ENCODE peak calls at places on chromosome 2, in four cellular contexts. One of them, this sample, is unnamed.

GRCh38 chr2:132669854-132670103 is 226 bp downstream of the LYPD1 start:
- DNase-seq in activated T-helper 1 cell treated with Interleukin-2 at 50 U/mL for 16 hours: no peak
- DNase-seq in mucosa of descending colon: peak; percentile 30
- DNase-seq in stimulated activated CD8-positive, alpha-beta memory T cell treated with anti-CD3 and anti-CD28 coated beads, Interleukin-4, amount 100 ng/mL, for 48 hours: no peak
- DNase-seq in this sample: no peak

GRCh38 chr2:8976419-8976818 is 27.1 kb downstream of the MBOAT2 start:
- DNase-seq in mucosa of descending colon: no peak
- DNase-seq in activated T-helper 1 cell treated with Interleukin-2 at 50 U/mL for 16 hours: no peak
- DNase-seq in stimulated activated CD8-positive, alpha-beta memory T cell treated with anti-CD3 and anti-CD28 coated beads, Interleukin-4, amount 100 ng/mL, for 48 hours: no peak
- DNase-seq in this sample: no peak

GRCh38 chr2:185035906-185036305 is 437.6 kb downstream of the ZNF804A start:
- DNase-seq in stimulated activated CD8-positive, alpha-beta memory T cell treated with anti-CD3 and anti-CD28 coated beads, Interleukin-4, amount 100 ng/mL, for 48 hours: no peak
- DNase-seq in mucosa of descending colon: no peak
- DNase-seq in activated T-helper 1 cell treated with Interleukin-2 at 50 U/mL for 16 hours: no peak
- DNase-seq in this sample: no peak

GRCh38 chr2:64177315-64177714 is 33.1 kb upstream of the PELI1 start:
- DNase-seq in activated T-helper 1 cell treated with Interleukin-2 at 50 U/mL for 16 hours: no peak
- DNase-seq in stimulated activated CD8-positive, alpha-beta memory T cell treated with anti-CD3 and anti-CD28 coated beads, Interleukin-4, amount 100 ng/mL, for 48 hours: no peak
- DNase-seq in mucosa of descending colon: no peak
- DNase-seq in this sample: no peak

GRCh38 chr2:214139630-214140284 is 271.1 kb upstream of the VWC2L start:
- DNase-seq in mucosa of descending colon: no peak
- DNase-seq in stimulated activated CD8-positive, alpha-beta memory T cell treated with anti-CD3 and anti-CD28 coated beads, Interleukin-4, amount 100 ng/mL, for 48 hours: no peak
- DNase-seq in activated T-helper 1 cell treated with Interleukin-2 at 50 U/mL for 16 hours: no peak
- DNase-seq in this sample: no peak

GRCh38 chr2:134737671-134738070 is 18.9 kb upstream of the TMEM163 start:
- DNase-seq in mucosa of descending colon: no peak
- DNase-seq in activated T-helper 1 cell treated with Interleukin-2 at 50 U/mL for 16 hours: no peak
- DNase-seq in stimulated activated CD8-positive, alpha-beta memory T cell treated with anti-CD3 and anti-CD28 coated beads, Interleukin-4, amount 100 ng/mL, for 48 hours: no peak
- DNase-seq in this sample: no peak

GRCh38 chr2:152657042-152657441 is 60.2 kb downstream of the PRPF40A start:
- DNase-seq in stimulated activated CD8-positive, alpha-beta memory T cell treated with anti-CD3 and anti-CD28 coated beads, Interleukin-4, amount 100 ng/mL, for 48 hours: no peak
- DNase-seq in activated T-helper 1 cell treated with Interleukin-2 at 50 U/mL for 16 hours: no peak
- DNase-seq in mucosa of descending colon: no peak
- DNase-seq in this sample: no peak

GRCh38 chr2:207729465-207729998 is 18.1 kb downstream of the CCNYL1 start:
- DNase-seq in mucosa of descending colon: no peak
- DNase-seq in activated T-helper 1 cell treated with Interleukin-2 at 50 U/mL for 16 hours: no peak
- DNase-seq in stimulated activated CD8-positive, alpha-beta memory T cell treated with anti-CD3 and anti-CD28 coated beads, Interleukin-4, amount 100 ng/mL, for 48 hours: no peak
- DNase-seq in this sample: no peak

GRCh38 chr2:129248183-129248582 is 731.3 kb upstream of the RAB6C start:
- DNase-seq in stimulated activated CD8-positive, alpha-beta memory T cell treated with anti-CD3 and anti-CD28 coated beads, Interleukin-4, amount 100 ng/mL, for 48 hours: no peak
- DNase-seq in activated T-helper 1 cell treated with Interleukin-2 at 50 U/mL for 16 hours: no peak
- DNase-seq in mucosa of descending colon: no peak
- DNase-seq in this sample: no peak

GRCh38 chr2:64768426-64769033 is 114.8 kb upstream of the SERTAD2 start:
- DNase-seq in mucosa of descending colon: no peak
- DNase-seq in activated T-helper 1 cell treated with Interleukin-2 at 50 U/mL for 16 hours: no peak
- DNase-seq in stimulated activated CD8-positive, alpha-beta memory T cell treated with anti-CD3 and anti-CD28 coated beads, Interleukin-4, amount 100 ng/mL, for 48 hours: no peak
- DNase-seq in this sample: no peak

GRCh38 chr2:217331577-217332139 is 471.8 kb upstream of the TNP1 start:
- DNase-seq in activated T-helper 1 cell treated with Interleukin-2 at 50 U/mL for 16 hours: no peak
- DNase-seq in stimulated activated CD8-positive, alpha-beta memory T cell treated with anti-CD3 and anti-CD28 coated beads, Interleukin-4, amount 100 ng/mL, for 48 hours: no peak
- DNase-seq in mucosa of descending colon: no peak
- DNase-seq in this sample: no peak

GRCh38 chr2:169365093-169365483 is 2.8 kb upstream of the LRP2 start:
- DNase-seq in activated T-helper 1 cell treated with Interleukin-2 at 50 U/mL for 16 hours: no peak
- DNase-seq in stimulated activated CD8-positive, alpha-beta memory T cell treated with anti-CD3 and anti-CD28 coated beads, Interleukin-4, amount 100 ng/mL, for 48 hours: no peak
- DNase-seq in mucosa of descending colon: no peak
- DNase-seq in this sample: no peak

GRCh38 chr2:200369886-200370285 is 63.4 kb downstream of the SPATS2L start:
- DNase-seq in stimulated activated CD8-positive, alpha-beta memory T cell treated with anti-CD3 and anti-CD28 coated beads, Interleukin-4, amount 100 ng/mL, for 48 hours: no peak
- DNase-seq in mucosa of descending colon: no peak
- DNase-seq in activated T-helper 1 cell treated with Interleukin-2 at 50 U/mL for 16 hours: no peak
- DNase-seq in this sample: no peak

GRCh38 chr2:138356178-138356577 is 145.4 kb upstream of the SPOPL start:
- DNase-seq in mucosa of descending colon: no peak
- DNase-seq in activated T-helper 1 cell treated with Interleukin-2 at 50 U/mL for 16 hours: no peak
- DNase-seq in stimulated activated CD8-positive, alpha-beta memory T cell treated with anti-CD3 and anti-CD28 coated beads, Interleukin-4, amount 100 ng/mL, for 48 hours: no peak
- DNase-seq in this sample: no peak

GRCh38 chr2:240640939-240641338 is 15.7 kb downstream of the GPR35 start:
- DNase-seq in stimulated activated CD8-positive, alpha-beta memory T cell treated with anti-CD3 and anti-CD28 coated beads, Interleukin-4, amount 100 ng/mL, for 48 hours: peak; percentile 53
- DNase-seq in activated T-helper 1 cell treated with Interleukin-2 at 50 U/mL for 16 hours: no peak
- DNase-seq in mucosa of descending colon: peak; percentile 82
- DNase-seq in this sample: no peak

GRCh38 chr2:98907966-98908905 is 27.8 kb downstream of the CRACDL start:
- DNase-seq in activated T-helper 1 cell treated with Interleukin-2 at 50 U/mL for 16 hours: no peak
- DNase-seq in mucosa of descending colon: no peak
- DNase-seq in stimulated activated CD8-positive, alpha-beta memory T cell treated with anti-CD3 and anti-CD28 coated beads, Interleukin-4, amount 100 ng/mL, for 48 hours: no peak
- DNase-seq in this sample: no peak

GRCh38 chr2:173964565-173965371 is 405 bp downstream of the SP3 start:
- DNase-seq in stimulated activated CD8-positive, alpha-beta memory T cell treated with anti-CD3 and anti-CD28 coated beads, Interleukin-4, amount 100 ng/mL, for 48 hours: peak; percentile 84
- DNase-seq in mucosa of descending colon: peak; percentile 89
- DNase-seq in activated T-helper 1 cell treated with Interleukin-2 at 50 U/mL for 16 hours: peak; percentile 79
- DNase-seq in this sample: peak; percentile 70

GRCh38 chr2:169087757-169088379 is 18.5 kb downstream of the DHRS9 start:
- DNase-seq in stimulated activated CD8-positive, alpha-beta memory T cell treated with anti-CD3 and anti-CD28 coated beads, Interleukin-4, amount 100 ng/mL, for 48 hours: no peak
- DNase-seq in activated T-helper 1 cell treated with Interleukin-2 at 50 U/mL for 16 hours: no peak
- DNase-seq in mucosa of descending colon: no peak
- DNase-seq in this sample: no peak

GRCh38 chr2:55733335-55733734 is 39.7 kb upstream of the PNPT1 start:
- DNase-seq in activated T-helper 1 cell treated with Interleukin-2 at 50 U/mL for 16 hours: no peak
- DNase-seq in mucosa of descending colon: no peak
- DNase-seq in stimulated activated CD8-positive, alpha-beta memory T cell treated with anti-CD3 and anti-CD28 coated beads, Interleukin-4, amount 100 ng/mL, for 48 hours: no peak
- DNase-seq in this sample: no peak

GRCh38 chr2:182049330-182049729 is 63.7 kb downstream of the PPP1R1C start:
- DNase-seq in activated T-helper 1 cell treated with Interleukin-2 at 50 U/mL for 16 hours: no peak
- DNase-seq in stimulated activated CD8-positive, alpha-beta memory T cell treated with anti-CD3 and anti-CD28 coated beads, Interleukin-4, amount 100 ng/mL, for 48 hours: no peak
- DNase-seq in mucosa of descending colon: no peak
- DNase-seq in this sample: no peak

GRCh38 chr2:108905176-108905575 is 83.8 kb downstream of the EDAR start:
- DNase-seq in mucosa of descending colon: no peak
- DNase-seq in stimulated activated CD8-positive, alpha-beta memory T cell treated with anti-CD3 and anti-CD28 coated beads, Interleukin-4, amount 100 ng/mL, for 48 hours: no peak
- DNase-seq in activated T-helper 1 cell treated with Interleukin-2 at 50 U/mL for 16 hours: no peak
- DNase-seq in this sample: no peak

GRCh38 chr2:242036653-242036950 is 167.1 kb downstream of the RTP5 start:
- DNase-seq in stimulated activated CD8-positive, alpha-beta memory T cell treated with anti-CD3 and anti-CD28 coated beads, Interleukin-4, amount 100 ng/mL, for 48 hours: no peak
- DNase-seq in activated T-helper 1 cell treated with Interleukin-2 at 50 U/mL for 16 hours: no peak
- DNase-seq in mucosa of descending colon: no peak
- DNase-seq in this sample: no peak

GRCh38 chr2:239722760-239723448 is 302.2 kb downstream of the NDUFA10 start:
- DNase-seq in stimulated activated CD8-positive, alpha-beta memory T cell treated with anti-CD3 and anti-CD28 coated beads, Interleukin-4, amount 100 ng/mL, for 48 hours: no peak
- DNase-seq in mucosa of descending colon: no peak
- DNase-seq in activated T-helper 1 cell treated with Interleukin-2 at 50 U/mL for 16 hours: no peak
- DNase-seq in this sample: no peak

GRCh38 chr2:16201876-16202642 is 261.7 kb downstream of the MYCN start:
- DNase-seq in activated T-helper 1 cell treated with Interleukin-2 at 50 U/mL for 16 hours: no peak
- DNase-seq in stimulated activated CD8-positive, alpha-beta memory T cell treated with anti-CD3 and anti-CD28 coated beads, Interleukin-4, amount 100 ng/mL, for 48 hours: no peak
- DNase-seq in mucosa of descending colon: peak; percentile 85
- DNase-seq in this sample: no peak